ENCODE peak calls at places on chromosomes 12 and 14, in six cellular contexts. S is LoVo, Z is HAP-1, I is neural progenitor cell, X is foreskin fibroblast, W is DND-41. C is an unnamed sample.

GRCh38 chr14:100350283-100350926 is 27.3 kb downstream of the SLC25A47 start:
- DNase-seq in S (no peak), Z (no peak), I (no peak), X (no peak), W (no peak), C (no peak)

GRCh38 chr12:57617942-57618341 is 6.7 kb downstream of the ARHGEF25 start:
- DNase-seq in S (no peak), Z (no peak), I (no peak), X (no peak), W (no peak), C (no peak)

GRCh38 chr14:105529506-105530445 is 3.4 kb downstream of the TMEM121 start:
- DNase-seq in S (no peak), Z (no peak), I (no peak), X (no peak), W (no peak), C (no peak)

GRCh38 chr12:92237262-92237661 is 91.6 kb upstream of the BTG1 start:
- DNase-seq in S (no peak), Z (no peak), I (no peak), X (no peak), W (no peak), C (no peak)

GRCh38 chr14:76613616-76614015 is 147.7 kb upstream of the VASH1 start:
- DNase-seq in S (no peak), Z (no peak), I (no peak), X (no peak), W (no peak), C (no peak)

GRCh38 chr14:54338696-54339317 is 58.0 kb upstream of the CDKN3 start:
- DNase-seq in S (peak), Z (peak), I (peak), X (peak), W (no peak), C (peak)

GRCh38 chr12:112234303-112234702 is 108.9 kb downstream of the TRAFD1 start:
- DNase-seq in S (no peak), Z (no peak), I (no peak), X (no peak), W (no peak), C (peak)

GRCh38 chr14:36300337-36300736 is 20.1 kb downstream of the MBIP start:
- DNase-seq in S (peak), Z (no peak), I (no peak), X (peak), W (no peak), C (no peak)